ENCODE peak calls at places on chromosome 11, in five cellular contexts. C, B, E, N and I are unnamed samples.

GRCh38 chr11:2289350-2289749 is 12.4 kb downstream of the C11orf21 start:
- DNase-seq in E (no peak), C (peak; percentile 40), N (no peak), B (no peak), I (no peak)

GRCh38 chr11:10969387-10969786 is 111.5 kb upstream of the ZBED5 start:
- DNase-seq in N (no peak), B (no peak), C (no peak), E (no peak), I (no peak)

GRCh38 chr11:35107866-35108265 is 31.1 kb upstream of the CD44 start:
- DNase-seq in B (no peak), C (no peak), N (no peak), E (no peak), I (no peak)

GRCh38 chr11:2451916-2452694 is 7.3 kb downstream of the KCNQ1 start:
- DNase-seq in E (no peak), C (no peak), N (no peak), B (no peak), I (no peak)

GRCh38 chr11:91783173-91783572 is 441.4 kb upstream of the FAT3 start:
- DNase-seq in N (no peak), E (no peak), C (no peak), B (no peak), I (no peak)

GRCh38 chr11:72573380-72573949 is 100.8 kb downstream of the PDE2A start:
- DNase-seq in E (no peak), C (peak; percentile 73), B (no peak), N (peak; percentile 59), I (no peak)

GRCh38 chr11:18650859-18651557 is 16.9 kb upstream of the SPTY2D1 start:
- DNase-seq in B (peak; percentile 51), C (peak; percentile 76), N (peak; percentile 83), E (no peak), I (no peak)

GRCh38 chr11:11512502-11512901 is 109.3 kb downstream of the GALNT18 start:
- DNase-seq in N (no peak), C (no peak), B (no peak), E (no peak), I (no peak)